ENCODE peak calls at places on chromosomes 1 and 21, in ten cellular contexts. A is thyroid gland; L is naive thymus-derived CD4-positive, alpha-beta T cell; V is kidney epithelial cell; J is neural progenitor cell; E is lower lobe of right lung; Y is pancreas; T is left ventricle myocardium inferior; F is left lung; G is GM23248. P is an unnamed sample. For H3K27me3 and H3K36me3, the result is how much of the 10 kb centered on the place peaks cover.

GRCh38 chr1:18058522-18058921 is 49.1 kb upstream of the IGSF21 start:
- DNase-seq in Y (no peak), E (no peak), G (no peak), T (no peak), A (no peak), F (no peak), J (peak), V (no peak), L (no peak), P (no peak)

GRCh38 chr1:96882096-96882495 is 160.5 kb downstream of the PTBP2 start:
- DNase-seq in F (no peak), Y (no peak), E (no peak), A (no peak), G (no peak), T (no peak), J (no peak), V (no peak), L (no peak), P (no peak)

GRCh38 chr1:209803568-209803967 is 2.4 kb downstream of the IRF6 start:
- DNase-seq in A (no peak), F (no peak), E (no peak), Y (no peak), J (no peak), L (no peak), V (no peak), T (no peak), G (no peak), P (no peak)

GRCh38 chr21:46661211-46661625 is 25.7 kb downstream of the PRMT2 start:
- DNase-seq in E (peak), Y (peak), T (peak), G (peak), A (peak), L (peak), V (peak), F (peak), J (peak), P (peak)

GRCh38 chr1:85465791-85466134 is 804 bp upstream of the DDAH1 start:
- DNase-seq in V (no peak), F (no peak), L (no peak), T (no peak), E (no peak), Y (no peak), A (no peak), G (peak), J (no peak), P (no peak)

GRCh38 chr1:8516793-8517556 is 199.1 kb downstream of the SLC45A1 start:
- DNase-seq in T (no peak), A (no peak), G (peak), E (no peak), F (no peak), J (no peak), L (no peak), Y (no peak), V (no peak), P (no peak)

GRCh38 chr1:112712191-112712590 is 2.9 kb downstream of the PPM1J start:
- DNase-seq in V (no peak), E (no peak), G (no peak), J (no peak), A (no peak), Y (no peak), L (no peak), F (no peak), T (no peak), P (no peak)

GRCh38 chr1:215082532-215083407 is at the start of gene KCNK2:
- DNase-seq in Y (peak), T (no peak), L (no peak), J (peak), E (no peak), A (peak), V (no peak), G (peak), F (no peak), P (peak)

GRCh38 chr1:152043870-152044269 is 7.1 kb upstream of the S100A11 start:
- DNase-seq in E (no peak), Y (no peak), F (no peak), A (no peak), V (no peak), T (no peak), J (no peak), G (no peak), L (no peak), P (no peak)

GRCh38 chr1:81155131-81155530 is 645.6 kb upstream of the ADGRL2 start:
- DNase-seq in T (no peak), E (no peak), J (no peak), L (no peak), F (no peak), Y (no peak), G (peak), V (peak), A (no peak), P (no peak)

GRCh38 chr1:226737819-226738420 is 1.2 kb downstream of the ITPKB start:
- DNase-seq in A (peak), E (peak), Y (peak), F (peak), J (peak), T (peak), G (peak), V (no peak), L (peak), P (peak)

GRCh38 chr1:26767714-26768113 is 20.0 kb upstream of the PIGV start:
- DNase-seq in E (no peak), G (peak), V (no peak), F (no peak), L (no peak), A (no peak), Y (no peak), T (no peak), J (no peak), P (no peak)

GRCh38 chr1:25099343-25099951 is 132.9 kb downstream of the SYF2 start:
- DNase-seq in Y (no peak), E (no peak), L (no peak), V (no peak), J (no peak), A (no peak), G (no peak), T (no peak), F (no peak), P (no peak)
- H3K27me3 ChIP-seq in Y (under half), E (under half), L (under half), V (under half), J (under half), A (under half), G (under half), T (under half), F (under half), P (under half)

GRCh38 chr1:217138839-217139466 is 415.7 kb upstream of the ESRRG start:
- DNase-seq in E (no peak), G (no peak), J (peak), T (no peak), F (no peak), A (no peak), Y (no peak), V (no peak), L (no peak), P (no peak)
- H3K4me3 ChIP-seq in E (no peak), G (no peak), J (peak), T (peak), F (no peak), A (no peak), Y (no peak), V (no peak), L (no peak), P (no peak)

GRCh38 chr1:6653651-6654290 is 29.1 kb downstream of the THAP3 start:
- DNase-seq in Y (no peak), A (no peak), E (no peak), T (no peak), F (no peak), V (peak), G (no peak), L (no peak), J (no peak), P (no peak)
- H3K36me3 ChIP-seq in Y (under half), A (under half), E (half or more), T (half or more), F (under half), V (under half), G (under half), L (under half), J (under half), P (half or more)

GRCh38 chr1:46489169-46489637 is 433 bp upstream of the DMBX1 start:
- DNase-seq in F (no peak), J (no peak), E (no peak), G (no peak), V (no peak), Y (no peak), A (no peak), L (no peak), T (no peak), P (no peak)
- H3K27me3 ChIP-seq in F (half or more), J (half or more), E (half or more), G (half or more), V (half or more), Y (under half), A (under half), L (under half), T (half or more), P (under half)

GRCh38 chr1:180157108-180157507 is 2.4 kb downstream of the QSOX1 start:
- DNase-seq in E (no peak), V (no peak), T (no peak), J (no peak), A (no peak), Y (no peak), G (peak), F (no peak), L (no peak), P (peak)
- H3K4me3 ChIP-seq in E (peak), V (no peak), T (peak), J (no peak), A (no peak), Y (no peak), G (peak), F (no peak), L (no peak), P (peak)

DNA sequence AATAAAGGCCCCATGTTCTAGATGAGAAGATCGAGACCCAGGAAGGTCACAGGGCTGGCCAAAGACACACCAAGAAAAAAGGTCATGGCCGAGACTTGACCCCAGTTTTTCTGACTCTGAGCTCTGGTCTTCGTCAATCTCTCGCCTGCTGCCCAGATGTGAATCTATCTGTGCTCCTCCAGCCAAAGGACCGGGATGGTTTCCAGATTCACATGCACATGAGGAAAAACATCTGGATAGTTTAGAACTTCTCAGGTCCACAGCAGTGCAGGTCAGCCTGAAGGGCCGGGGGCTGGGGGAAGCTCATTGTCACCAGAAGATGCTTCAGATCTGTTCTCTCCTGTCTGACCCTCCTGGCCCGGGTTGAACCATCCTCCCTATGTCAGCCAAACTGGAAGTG is 49.0 kb downstream of the KCNN3 start:
- DNase-seq in E (no peak), L (no peak), T (peak), G (no peak), Y (no peak), V (no peak), F (no peak), A (no peak), J (no peak), P (no peak)
- H3K36me3 ChIP-seq in E (under half), L (under half), T (under half), G (under half), Y (under half), V (under half), F (under half), A (under half), J (under half), P (under half)

GRCh38 chr1:211909385-211909784 is 78.8 kb upstream of the LPGAT1 start:
- DNase-seq in Y (no peak), V (no peak), G (no peak), T (no peak), E (no peak), F (no peak), J (no peak), A (no peak), L (no peak), P (no peak)

GRCh38 chr1:211908951-211909350 is 78.4 kb upstream of the LPGAT1 start:
- DNase-seq in J (no peak), A (no peak), L (no peak), F (no peak), E (no peak), Y (no peak), T (no peak), G (no peak), V (no peak), P (no peak)

GRCh38 chr1:211910136-211910884 is 79.7 kb upstream of the LPGAT1 start:
- DNase-seq in G (no peak), A (no peak), J (no peak), Y (no peak), V (no peak), L (no peak), F (no peak), T (no peak), E (no peak), P (no peak)

GRCh38 chr1:211910917-211911485 is 80.4 kb upstream of the LPGAT1 start:
- DNase-seq in Y (no peak), G (peak), L (no peak), T (no peak), F (no peak), E (no peak), V (no peak), A (no peak), J (no peak), P (peak)

DNA sequence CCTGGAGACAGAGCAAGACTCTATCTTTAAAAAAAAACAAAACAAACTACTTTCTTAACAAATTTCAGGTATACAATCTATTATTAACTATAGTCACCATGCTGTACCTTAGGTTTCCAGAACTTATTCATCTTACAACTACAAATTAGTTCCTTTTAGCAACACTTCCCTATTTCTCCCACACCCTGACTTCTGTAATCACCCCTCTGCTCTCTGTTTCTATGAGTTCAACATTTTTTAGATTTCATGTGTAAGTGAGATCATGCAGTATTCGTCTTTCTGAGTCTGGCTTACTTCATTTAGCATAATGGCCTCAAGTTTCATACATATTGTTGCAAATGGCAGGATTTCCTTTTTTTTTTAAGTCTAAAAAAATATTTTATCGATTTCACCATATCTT is 77.9 kb upstream of the LPGAT1 start:
- DNase-seq in A (no peak), Y (no peak), T (no peak), E (no peak), G (no peak), L (no peak), F (no peak), V (no peak), J (no peak), P (no peak)
- H3K27me3 ChIP-seq in A (under half), Y (under half), T (under half), E (under half), G (under half), L (under half), F (under half), V (under half), J (under half), P (under half)

GRCh38 chr21:16071082-16071481 is 341.3 kb downstream of the USP25 start:
- DNase-seq in T (no peak), J (no peak), Y (no peak), E (no peak), V (no peak), G (peak), F (no peak), L (no peak), A (no peak), P (peak)
- H3K4me3 ChIP-seq in T (peak), J (no peak), Y (no peak), E (peak), V (no peak), G (peak), F (no peak), L (no peak), A (no peak), P (peak)

DNA sequence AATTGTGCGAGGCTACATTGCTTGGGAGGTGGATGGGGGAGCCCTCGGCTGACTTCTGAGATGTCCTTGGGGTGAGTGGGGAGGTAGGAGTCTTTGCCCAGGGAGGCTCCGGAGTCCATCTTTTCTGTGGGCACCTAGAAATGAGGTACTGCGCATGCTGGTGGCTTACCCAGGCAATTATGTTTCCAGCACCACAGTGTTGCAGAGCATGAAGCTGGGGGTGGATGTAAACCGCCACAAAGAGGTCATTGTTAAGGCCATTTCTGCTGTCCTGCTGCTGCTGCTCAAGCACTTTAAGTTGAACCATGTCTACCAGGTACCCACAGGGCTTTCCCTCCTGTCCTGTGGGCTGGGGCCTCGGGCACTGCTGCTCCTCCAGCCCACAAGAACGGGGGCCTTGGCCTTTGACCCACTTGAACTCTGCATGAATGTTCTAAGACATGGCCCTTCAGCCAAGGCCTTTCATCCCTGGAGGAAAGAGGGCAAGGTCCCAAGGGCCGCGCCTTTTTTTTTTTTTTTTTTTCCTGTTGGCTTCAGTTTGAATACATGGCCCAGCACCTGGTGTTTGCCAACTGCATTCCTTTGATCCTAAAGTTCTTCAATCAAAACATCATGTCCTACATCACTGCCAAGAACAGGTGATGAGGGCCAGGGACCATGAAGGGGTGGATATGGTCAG is 14.6 kb downstream of the STRIP1 start:
- DNase-seq in F (no peak), J (no peak), A (no peak), L (no peak), Y (no peak), G (no peak), T (no peak), V (no peak), E (no peak), P (no peak)
- H3K36me3 ChIP-seq in F (under half), J (under half), A (half or more), L (under half), Y (under half), G (half or more), T (half or more), V (under half), E (half or more), P (half or more)

DNA sequence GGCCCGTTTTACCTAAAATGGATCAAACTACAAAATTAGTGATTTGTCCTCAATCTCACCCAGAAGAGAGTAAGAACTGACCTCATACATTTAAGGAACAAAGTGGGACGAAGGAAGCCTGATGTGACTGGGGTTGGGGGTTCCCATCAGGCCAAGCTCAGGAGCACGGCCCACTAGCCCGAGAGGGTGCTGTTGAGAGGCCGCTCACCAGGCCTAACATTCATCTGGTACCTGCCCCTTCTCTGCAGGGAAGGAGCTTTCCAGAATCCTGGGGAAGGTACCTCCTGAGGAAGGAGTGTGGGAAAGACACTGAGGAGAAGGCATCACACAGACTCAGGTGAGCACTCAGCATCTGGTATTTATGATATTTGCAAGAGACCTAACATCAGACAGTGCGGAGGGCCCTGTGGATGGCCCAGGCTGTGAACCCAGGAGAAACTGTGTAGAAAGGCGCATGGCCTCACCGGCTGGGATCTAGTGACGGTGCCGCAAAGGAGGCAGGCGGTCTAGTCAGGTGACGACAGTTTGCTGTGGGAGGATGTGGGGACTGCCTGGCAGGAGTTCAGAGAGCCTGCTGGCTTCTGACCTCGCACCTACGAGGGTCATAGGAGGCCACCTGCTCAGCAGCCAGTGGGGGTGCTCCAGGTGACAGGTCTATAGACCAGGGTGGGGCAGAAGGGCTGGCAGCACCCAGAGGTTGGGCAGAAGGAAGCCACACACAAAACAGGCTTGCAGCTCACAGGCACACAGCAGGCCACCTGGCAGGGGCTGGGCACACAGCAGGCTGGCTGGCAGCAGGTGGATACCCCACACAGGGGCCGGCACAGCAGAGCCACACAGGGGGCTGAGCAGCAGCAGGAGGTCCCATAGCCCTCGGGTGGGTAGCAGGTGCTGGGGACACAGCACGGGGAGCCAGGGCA is 543 bp downstream of the KRTAP12-4 start:
- DNase-seq in V (no peak), L (peak), A (peak), E (no peak), Y (no peak), T (no peak), G (no peak), J (no peak), F (no peak), P (no peak)
- H3K27me3 ChIP-seq in V (under half), L (under half), A (under half), E (under half), Y (under half), T (under half), G (under half), J (under half), F (under half), P (under half)